ENCODE peak calls at places on chromosomes 16 and 17, in six cellular contexts. D, G, C, U, H and Q are unnamed samples.

GRCh38 chr16:50680907-50681885 is at the start of gene SNX20:
- DNase-seq in H (no peak), D (no peak), G (no peak), C (no peak), U (no peak), Q (peak; percentile 66)

GRCh38 chr16:85309656-85310587 is 197.7 kb upstream of the CIBAR2 start:
- DNase-seq in U (no peak), C (no peak), G (no peak), H (peak; percentile 68), D (no peak), Q (peak; percentile 89)

GRCh38 chr17:83018658-83019193 is 60.7 kb upstream of the METRNL start:
- DNase-seq in D (no peak), U (no peak), C (no peak), G (no peak), H (no peak), Q (no peak)

GRCh38 chr16:58046054-58046881 is 20.7 kb downstream of the MMP15 start:
- DNase-seq in U (no peak), D (no peak), C (no peak), H (no peak), G (no peak), Q (no peak)

GRCh38 chr16:28497861-28498599 is 3.6 kb downstream of the APOBR start:
- DNase-seq in U (no peak), G (no peak), C (no peak), D (no peak), H (no peak), Q (no peak)

GRCh38 chr16:47046726-47047602 is 73.5 kb upstream of the DNAJA2 start:
- DNase-seq in H (no peak), C (no peak), G (no peak), U (no peak), D (no peak), Q (no peak)

GRCh38 chr17:15882058-15882720 is 62.7 kb upstream of the ADORA2B start:
- DNase-seq in H (no peak), U (no peak), G (no peak), D (no peak), C (no peak), Q (no peak)

GRCh38 chr17:74437702-74438101 is 5.8 kb downstream of the GPRC5C start:
- DNase-seq in H (peak; percentile 68), D (no peak), G (no peak), C (peak; percentile 37), U (no peak), Q (peak; percentile 69)

GRCh38 chr17:43878260-43879082 is 28.9 kb downstream of the MPP2 start:
- DNase-seq in D (peak; percentile 93), U (peak; percentile 90), C (peak; percentile 37), H (peak; percentile 91), G (peak; percentile 96), Q (peak; percentile 54)

GRCh38 chr17:49972486-49973270 is 3.7 kb downstream of the DLX4 start:
- DNase-seq in G (peak; percentile 39), U (no peak), D (no peak), C (no peak), H (no peak), Q (no peak)

GRCh38 chr17:67974598-67975066 is 21.6 kb downstream of the C17orf58 start:
- DNase-seq in D (no peak), H (no peak), U (no peak), G (no peak), C (no peak), Q (no peak)

GRCh38 chr17:38672788-38673713 is 1.7 kb downstream of the EPOP start:
- DNase-seq in U (no peak), C (no peak), H (no peak), G (no peak), D (no peak), Q (no peak)

GRCh38 chr16:56608876-56609462 is 585 bp downstream of the MT2A start:
- DNase-seq in H (peak; percentile 43), G (peak; percentile 53), U (no peak), C (no peak), D (no peak), Q (no peak)

GRCh38 chr17:66255112-66255511 is 25.9 kb upstream of the APOH start:
- DNase-seq in H (peak; percentile 76), G (peak; percentile 88), C (peak; percentile 79), U (peak; percentile 93), D (peak; percentile 76), Q (peak; percentile 80)

GRCh38 chr17:59221159-59221847 is 992 bp downstream of the GDPD1 start:
- DNase-seq in D (no peak), C (no peak), G (peak; percentile 15), U (no peak), H (peak; percentile 80), Q (no peak)

GRCh38 chr17:27564463-27564862 is 66.5 kb upstream of the LGALS9 start:
- DNase-seq in G (no peak), U (no peak), C (no peak), H (no peak), D (no peak), Q (no peak)

GRCh38 chr16:27377666-27378485 is 24.1 kb upstream of the IL21R start:
- DNase-seq in U (no peak), G (no peak), D (no peak), C (no peak), H (no peak), Q (peak; percentile 89)
- H3K4me1 ChIP-seq in U (no peaks in the 10 kb centered on the region), G (no peaks in the 10 kb centered on the region), D (no peaks in the 10 kb centered on the region), C (peaks cover 16% of the 10 kb centered on the region), H (no peaks in the 10 kb centered on the region), Q (peaks cover 73% of the 10 kb centered on the region)

GRCh38 chr17:45200701-45201100 is 21.0 kb upstream of the FMNL1 start:
- DNase-seq in C (no peak), U (no peak), H (no peak), G (no peak), D (no peak), Q (peak; percentile 20)
- H3K4me2 ChIP-seq in C (no peak overlapping the region), U (no peak overlapping the region), H (no peak overlapping the region), G (no peak overlapping the region), D (no peak overlapping the region), Q (no peak overlapping the region)

GRCh38 chr16:84055366-84055765 is 12.8 kb upstream of the SLC38A8 start:
- DNase-seq in D (no peak), C (no peak), H (no peak), U (no peak), G (no peak), Q (no peak)

GRCh38 chr16:84054271-84054670 is 11.7 kb upstream of the SLC38A8 start:
- DNase-seq in G (no peak), D (no peak), C (no peak), U (no peak), H (no peak), Q (no peak)

GRCh38 chr16:84056933-84057332 is 14.3 kb upstream of the SLC38A8 start:
- DNase-seq in D (no peak), U (no peak), C (no peak), G (no peak), H (no peak), Q (no peak)

GRCh38 chr16:84054916-84055315 is 12.3 kb upstream of the SLC38A8 start:
- DNase-seq in G (no peak), U (no peak), C (no peak), D (no peak), H (no peak), Q (no peak)

DNA sequence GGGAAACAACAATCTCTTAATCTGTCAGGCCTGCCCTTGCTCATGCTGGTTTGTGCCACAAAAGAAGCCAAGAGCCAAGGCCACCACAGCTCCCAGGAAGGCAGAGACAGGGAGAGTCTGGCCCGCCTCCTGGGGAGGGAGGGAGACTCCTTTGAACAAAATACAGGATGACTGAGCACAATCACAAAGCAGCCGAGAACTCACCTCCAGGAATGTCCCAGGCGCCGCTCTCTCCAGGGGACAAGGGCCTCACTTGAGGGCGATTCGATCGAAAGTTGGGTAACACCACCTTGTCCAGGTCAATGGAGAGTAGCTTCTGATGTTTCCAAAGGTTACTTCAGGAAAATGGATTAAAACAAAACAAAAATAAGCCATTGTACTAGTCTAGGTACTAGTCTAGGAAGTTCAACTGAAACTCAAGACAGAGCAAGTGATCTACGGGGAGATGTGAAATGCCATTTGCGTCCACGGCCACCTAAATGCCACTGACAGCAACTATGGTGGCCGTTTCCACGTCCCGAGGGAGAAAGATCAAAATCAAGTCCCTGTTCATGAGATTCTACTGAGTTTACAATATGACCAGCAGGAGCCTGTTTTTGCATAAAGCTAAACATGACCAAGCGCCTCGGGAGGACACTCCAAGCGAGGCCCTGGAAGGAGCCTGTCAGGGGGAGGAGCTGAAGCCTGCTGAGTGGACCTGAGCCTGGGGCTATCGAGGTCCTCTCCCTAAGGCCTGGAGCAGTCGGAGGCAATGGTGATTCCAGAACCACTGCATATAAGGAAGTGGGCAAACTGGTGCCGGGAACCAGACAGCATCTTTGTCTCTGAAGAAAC is 13.4 kb upstream of the SLC38A8 start:
- DNase-seq in D (no peak), H (no peak), U (no peak), G (no peak), C (no peak), Q (no peak)
- TF ChIP-seq EZH2phosphoT487 in D (no peak), H (no peak), U (no peak), G (no peak), C (no peak), Q (no peak)

DNA sequence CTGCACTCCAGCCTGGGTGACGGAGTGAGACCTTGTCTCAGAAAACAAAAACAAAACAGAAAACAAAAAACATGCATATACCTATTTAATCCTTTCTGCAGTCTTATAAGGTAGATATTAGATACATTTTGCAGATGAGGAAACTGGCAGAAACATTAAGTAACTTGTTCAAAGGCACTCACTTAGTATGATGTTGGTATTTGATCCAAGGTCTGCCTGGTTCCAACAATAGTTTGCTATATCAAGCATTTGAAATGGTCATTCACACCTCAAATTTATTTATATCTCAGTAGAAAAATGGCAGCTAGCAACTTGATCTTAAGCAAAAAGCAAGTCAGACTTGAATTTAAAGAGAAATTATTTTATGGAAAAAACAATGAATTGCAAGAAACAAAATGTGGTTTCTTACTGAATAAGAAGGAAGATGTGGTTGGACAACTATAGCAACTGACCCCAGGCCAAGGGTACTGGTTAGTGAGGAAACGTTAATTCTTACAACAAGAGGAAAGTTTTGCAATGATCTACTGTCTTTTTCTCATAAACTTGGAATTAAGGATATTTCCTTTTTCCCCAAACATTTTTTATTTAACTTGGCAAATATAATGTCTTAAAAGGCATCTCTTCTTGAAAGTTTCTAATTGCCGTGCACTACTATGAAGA is 19.7 kb downstream of the DHRS7B start:
- DNase-seq in G (no peak), C (no peak), H (no peak), U (no peak), D (no peak), Q (no peak)
- H3K4me1 ChIP-seq in G (no peaks in the 10 kb centered on the region), C (no peaks in the 10 kb centered on the region), H (no peaks in the 10 kb centered on the region), U (no peaks in the 10 kb centered on the region), D (no peaks in the 10 kb centered on the region), Q (peaks cover 26% of the 10 kb centered on the region)

GRCh38 chr17:57331423-57331822 is 75.1 kb downstream of the MSI2 start:
- DNase-seq in G (no peak), U (no peak), H (no peak), C (no peak), D (no peak), Q (no peak)
- H3K4me2 ChIP-seq in G (no peak overlapping the region), U (no peak overlapping the region), H (no peak overlapping the region), C (no peak overlapping the region), D (no peak overlapping the region), Q (no peak overlapping the region)